ENCODE peak calls at places on chromosomes 3 and 15, in nine cellular contexts. One of them, this sample, is unnamed.

GRCh38 chr3:25304916-25305315 is 123.1 kb upstream of the RARB start:
- DNase-seq in Panc1: no peak
- DNase-seq in uterus: no peak
- DNase-seq in Peyer's patch: no peak
- DNase-seq in thoracic aorta: no peak
- DNase-seq in fibroblast of lung: no peak
- DNase-seq in colonic mucosa: no peak
- DNase-seq in GM23338: peak
- DNase-seq in ascending aorta: no peak
- DNase-seq in this sample: no peak

GRCh38 chr3:170240671-170241070 is 18.4 kb downstream of the PRKCI start:
- DNase-seq in Panc1: no peak
- DNase-seq in uterus: no peak
- DNase-seq in Peyer's patch: no peak
- DNase-seq in thoracic aorta: no peak
- DNase-seq in fibroblast of lung: no peak
- DNase-seq in colonic mucosa: no peak
- DNase-seq in GM23338: no peak
- DNase-seq in ascending aorta: no peak
- DNase-seq in this sample: no peak

GRCh38 chr3:178385280-178385952 is 150.8 kb upstream of the KCNMB2 start:
- DNase-seq in Panc1: peak
- DNase-seq in uterus: no peak
- DNase-seq in Peyer's patch: no peak
- DNase-seq in thoracic aorta: no peak
- DNase-seq in fibroblast of lung: peak
- DNase-seq in colonic mucosa: peak
- DNase-seq in GM23338: peak
- DNase-seq in ascending aorta: no peak
- DNase-seq in this sample: no peak

GRCh38 chr3:157120071-157120892 is 39.7 kb downstream of the CCNL1 start:
- DNase-seq in Panc1: no peak
- DNase-seq in uterus: no peak
- DNase-seq in Peyer's patch: peak
- DNase-seq in thoracic aorta: no peak
- DNase-seq in fibroblast of lung: no peak
- DNase-seq in colonic mucosa: peak
- DNase-seq in GM23338: peak
- DNase-seq in ascending aorta: no peak
- DNase-seq in this sample: no peak

GRCh38 chr3:16514799-16515353 is 1.4 kb upstream of the RFTN1 start:
- DNase-seq in Panc1: no peak
- DNase-seq in uterus: no peak
- DNase-seq in Peyer's patch: no peak
- DNase-seq in thoracic aorta: no peak
- DNase-seq in fibroblast of lung: no peak
- DNase-seq in colonic mucosa: no peak
- DNase-seq in GM23338: no peak
- DNase-seq in ascending aorta: no peak
- DNase-seq in this sample: no peak

GRCh38 chr15:82158811-82159210 is 103.7 kb downstream of the EFL1 start:
- DNase-seq in Panc1: no peak
- DNase-seq in uterus: no peak
- DNase-seq in Peyer's patch: no peak
- DNase-seq in thoracic aorta: no peak
- DNase-seq in fibroblast of lung: peak
- DNase-seq in colonic mucosa: no peak
- DNase-seq in GM23338: no peak
- DNase-seq in ascending aorta: no peak
- DNase-seq in this sample: no peak

GRCh38 chr3:140311428-140311827 is 366.4 kb upstream of the TRIM42 start:
- DNase-seq in Panc1: no peak
- DNase-seq in uterus: no peak
- DNase-seq in Peyer's patch: no peak
- DNase-seq in thoracic aorta: no peak
- DNase-seq in fibroblast of lung: no peak
- DNase-seq in colonic mucosa: no peak
- DNase-seq in GM23338: no peak
- DNase-seq in ascending aorta: no peak
- DNase-seq in this sample: no peak

GRCh38 chr15:98154863-98155262 is 194.4 kb downstream of the ARRDC4 start:
- DNase-seq in Panc1: no peak
- DNase-seq in uterus: no peak
- DNase-seq in Peyer's patch: no peak
- DNase-seq in thoracic aorta: no peak
- DNase-seq in fibroblast of lung: peak
- DNase-seq in colonic mucosa: no peak
- DNase-seq in GM23338: no peak
- DNase-seq in ascending aorta: no peak
- DNase-seq in this sample: no peak

GRCh38 chr3:30616347-30617027 is 10.1 kb downstream of the TGFBR2 start:
- DNase-seq in Panc1: no peak
- DNase-seq in uterus: no peak
- DNase-seq in Peyer's patch: no peak
- DNase-seq in thoracic aorta: no peak
- DNase-seq in fibroblast of lung: no peak
- DNase-seq in colonic mucosa: no peak
- DNase-seq in GM23338: no peak
- DNase-seq in ascending aorta: no peak
- DNase-seq in this sample: no peak

GRCh38 chr15:83062768-83063180 is 4.3 kb downstream of the BTBD1 start:
- DNase-seq in Panc1: no peak
- DNase-seq in uterus: no peak
- DNase-seq in Peyer's patch: no peak
- DNase-seq in thoracic aorta: no peak
- DNase-seq in fibroblast of lung: no peak
- DNase-seq in colonic mucosa: no peak
- DNase-seq in GM23338: no peak
- DNase-seq in ascending aorta: no peak
- DNase-seq in this sample: no peak

GRCh38 chr3:49998326-49998725 is 58.4 kb downstream of the RBM6 start:
- DNase-seq in Panc1: no peak
- DNase-seq in uterus: no peak
- DNase-seq in Peyer's patch: no peak
- DNase-seq in thoracic aorta: no peak
- DNase-seq in fibroblast of lung: peak
- DNase-seq in colonic mucosa: no peak
- DNase-seq in GM23338: no peak
- DNase-seq in ascending aorta: no peak
- DNase-seq in this sample: no peak

GRCh38 chr3:102474207-102474606 is 39.4 kb downstream of the ZPLD1 start:
- DNase-seq in Panc1: no peak
- DNase-seq in uterus: no peak
- DNase-seq in Peyer's patch: no peak
- DNase-seq in thoracic aorta: no peak
- DNase-seq in fibroblast of lung: no peak
- DNase-seq in colonic mucosa: no peak
- DNase-seq in GM23338: no peak
- DNase-seq in ascending aorta: no peak
- DNase-seq in this sample: no peak

GRCh38 chr3:42412526-42413155 is 2.2 kb upstream of the LYZL4 start:
- DNase-seq in Panc1: no peak
- DNase-seq in uterus: no peak
- DNase-seq in Peyer's patch: no peak
- DNase-seq in thoracic aorta: no peak
- DNase-seq in fibroblast of lung: no peak
- DNase-seq in colonic mucosa: no peak
- DNase-seq in GM23338: no peak
- DNase-seq in ascending aorta: no peak
- DNase-seq in this sample: no peak

GRCh38 chr3:143974877-143975238 is 3.2 kb downstream of the DIPK2A start:
- DNase-seq in Panc1: no peak
- DNase-seq in uterus: no peak
- DNase-seq in Peyer's patch: no peak
- DNase-seq in thoracic aorta: no peak
- DNase-seq in fibroblast of lung: no peak
- DNase-seq in colonic mucosa: no peak
- DNase-seq in GM23338: no peak
- DNase-seq in ascending aorta: no peak
- DNase-seq in this sample: no peak
- H3K4me3 ChIP-seq in Panc1: peak
- H3K4me3 ChIP-seq in uterus: no peak
- H3K4me3 ChIP-seq in Peyer's patch: peak
- H3K4me3 ChIP-seq in thoracic aorta: peak
- H3K4me3 ChIP-seq in fibroblast of lung: peak
- H3K4me3 ChIP-seq in colonic mucosa: no peak
- H3K4me3 ChIP-seq in GM23338: peak
- H3K4me3 ChIP-seq in ascending aorta: peak
- H3K4me3 ChIP-seq in this sample: peak

GRCh38 chr3:183823963-183824362 is 1.4 kb downstream of the MAP6D1 start:
- DNase-seq in Panc1: no peak
- DNase-seq in uterus: no peak
- DNase-seq in Peyer's patch: peak
- DNase-seq in thoracic aorta: no peak
- DNase-seq in fibroblast of lung: no peak
- DNase-seq in colonic mucosa: no peak
- DNase-seq in GM23338: peak
- DNase-seq in ascending aorta: no peak
- DNase-seq in this sample: no peak

GRCh38 chr3:183826854-183827253 is 1.5 kb upstream of the MAP6D1 start:
- DNase-seq in Panc1: no peak
- DNase-seq in uterus: no peak
- DNase-seq in Peyer's patch: no peak
- DNase-seq in thoracic aorta: no peak
- DNase-seq in fibroblast of lung: no peak
- DNase-seq in colonic mucosa: no peak
- DNase-seq in GM23338: peak
- DNase-seq in ascending aorta: no peak
- DNase-seq in this sample: no peak

GRCh38 chr3:183826448-183826847 is 1.1 kb upstream of the MAP6D1 start:
- DNase-seq in Panc1: no peak
- DNase-seq in uterus: no peak
- DNase-seq in Peyer's patch: no peak
- DNase-seq in thoracic aorta: no peak
- DNase-seq in fibroblast of lung: no peak
- DNase-seq in colonic mucosa: no peak
- DNase-seq in GM23338: no peak
- DNase-seq in ascending aorta: no peak
- DNase-seq in this sample: no peak

GRCh38 chr3:183825380-183826161 is at the start of gene MAP6D1:
- DNase-seq in Panc1: no peak
- DNase-seq in uterus: no peak
- DNase-seq in Peyer's patch: no peak
- DNase-seq in thoracic aorta: no peak
- DNase-seq in fibroblast of lung: peak
- DNase-seq in colonic mucosa: peak
- DNase-seq in GM23338: peak
- DNase-seq in ascending aorta: no peak
- DNase-seq in this sample: no peak

DNA sequence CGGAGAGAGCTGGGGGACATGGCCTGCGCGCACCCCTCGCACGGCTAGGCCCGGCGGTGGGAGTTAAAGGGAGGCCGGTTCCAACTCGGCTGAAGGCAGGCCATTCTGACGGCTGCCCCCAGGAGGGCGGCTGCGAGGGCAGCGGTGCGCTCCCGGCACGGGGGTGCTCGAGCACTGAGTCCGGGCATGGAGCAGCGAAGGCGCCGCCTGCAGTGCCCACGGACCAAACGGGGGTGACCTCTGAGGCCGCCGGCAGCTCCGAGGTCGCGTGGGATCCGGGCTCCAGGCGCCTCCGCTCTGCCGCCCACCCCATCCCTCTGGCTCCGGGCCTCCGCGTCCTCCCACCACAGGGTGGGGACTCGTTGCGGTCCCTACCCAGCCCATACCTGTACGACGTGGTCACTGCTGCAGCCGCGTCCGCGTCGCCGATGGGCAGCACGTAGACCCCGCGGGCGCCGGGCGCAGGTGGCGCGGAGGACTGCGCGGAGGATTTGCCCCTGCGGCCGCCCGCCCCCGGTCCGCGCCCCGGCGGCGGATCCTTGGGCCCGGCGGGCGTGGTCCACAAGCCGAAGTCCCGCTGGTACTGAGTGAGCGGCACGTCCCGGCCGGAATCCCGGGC is 507 bp downstream of the MAP6D1 start:
- DNase-seq in Panc1: no peak
- DNase-seq in uterus: no peak
- DNase-seq in Peyer's patch: peak
- DNase-seq in thoracic aorta: no peak
- DNase-seq in fibroblast of lung: peak
- DNase-seq in colonic mucosa: no peak
- DNase-seq in GM23338: peak
- DNase-seq in ascending aorta: no peak
- DNase-seq in this sample: no peak
- H3K27ac ChIP-seq in Panc1: peak
- H3K27ac ChIP-seq in uterus: no peak
- H3K27ac ChIP-seq in Peyer's patch: no peak
- H3K27ac ChIP-seq in thoracic aorta: no peak
- H3K27ac ChIP-seq in fibroblast of lung: peak
- H3K27ac ChIP-seq in colonic mucosa: no peak
- H3K27ac ChIP-seq in GM23338: no peak
- H3K27ac ChIP-seq in ascending aorta: peak
- H3K27ac ChIP-seq in this sample: peak

GRCh38 chr3:29176501-29176900 is 104.4 kb upstream of the RBMS3 start:
- DNase-seq in Panc1: no peak
- DNase-seq in uterus: no peak
- DNase-seq in Peyer's patch: no peak
- DNase-seq in thoracic aorta: no peak
- DNase-seq in fibroblast of lung: no peak
- DNase-seq in colonic mucosa: no peak
- DNase-seq in GM23338: peak
- DNase-seq in ascending aorta: no peak
- DNase-seq in this sample: no peak
- TF ChIP-seq CTCF in Panc1: no peak
- TF ChIP-seq CTCF in uterus: no peak
- TF ChIP-seq CTCF in Peyer's patch: no peak
- TF ChIP-seq CTCF in thoracic aorta: no peak
- TF ChIP-seq CTCF in fibroblast of lung: no peak
- TF ChIP-seq CTCF in colonic mucosa: no peak
- TF ChIP-seq CTCF in GM23338: no peak
- TF ChIP-seq CTCF in ascending aorta: no peak
- TF ChIP-seq CTCF in this sample: no peak

GRCh38 chr3:141530133-141530768 is 43.4 kb downstream of the RASA2 start:
- DNase-seq in Panc1: no peak
- DNase-seq in uterus: no peak
- DNase-seq in Peyer's patch: peak
- DNase-seq in thoracic aorta: no peak
- DNase-seq in fibroblast of lung: peak
- DNase-seq in colonic mucosa: no peak
- DNase-seq in GM23338: no peak
- DNase-seq in ascending aorta: no peak
- DNase-seq in this sample: no peak
- H3K4me3 ChIP-seq in Panc1: no peak
- H3K4me3 ChIP-seq in uterus: no peak
- H3K4me3 ChIP-seq in Peyer's patch: no peak
- H3K4me3 ChIP-seq in thoracic aorta: peak
- H3K4me3 ChIP-seq in fibroblast of lung: peak
- H3K4me3 ChIP-seq in colonic mucosa: no peak
- H3K4me3 ChIP-seq in GM23338: no peak
- H3K4me3 ChIP-seq in ascending aorta: no peak
- H3K4me3 ChIP-seq in this sample: peak

GRCh38 chr3:197002701-197003454 is 26.7 kb downstream of the MELTF start:
- DNase-seq in Panc1: no peak
- DNase-seq in uterus: peak
- DNase-seq in Peyer's patch: peak
- DNase-seq in thoracic aorta: no peak
- DNase-seq in fibroblast of lung: peak
- DNase-seq in colonic mucosa: peak
- DNase-seq in GM23338: peak
- DNase-seq in ascending aorta: no peak
- DNase-seq in this sample: no peak
- H3K27ac ChIP-seq in Panc1: peak
- H3K27ac ChIP-seq in uterus: peak
- H3K27ac ChIP-seq in Peyer's patch: peak
- H3K27ac ChIP-seq in thoracic aorta: peak
- H3K27ac ChIP-seq in fibroblast of lung: no peak
- H3K27ac ChIP-seq in colonic mucosa: peak
- H3K27ac ChIP-seq in GM23338: no peak
- H3K27ac ChIP-seq in ascending aorta: peak
- H3K27ac ChIP-seq in this sample: peak

GRCh38 chr15:46946953-46947352 is 770.4 kb upstream of the SEMA6D start:
- DNase-seq in Panc1: no peak
- DNase-seq in uterus: no peak
- DNase-seq in Peyer's patch: no peak
- DNase-seq in thoracic aorta: no peak
- DNase-seq in fibroblast of lung: no peak
- DNase-seq in colonic mucosa: no peak
- DNase-seq in GM23338: no peak
- DNase-seq in ascending aorta: no peak
- DNase-seq in this sample: no peak
- TF ChIP-seq CTCF in Panc1: no peak
- TF ChIP-seq CTCF in uterus: no peak
- TF ChIP-seq CTCF in Peyer's patch: no peak
- TF ChIP-seq CTCF in thoracic aorta: no peak
- TF ChIP-seq CTCF in fibroblast of lung: no peak
- TF ChIP-seq CTCF in colonic mucosa: no peak
- TF ChIP-seq CTCF in GM23338: no peak
- TF ChIP-seq CTCF in ascending aorta: no peak
- TF ChIP-seq CTCF in this sample: no peak